ENCODE peak calls at places on chromosomes 2 and 18, in five cellular contexts. P is GM12865, J is fibroblast of pulmonary artery, C is transverse colon, R is BJ. X is an unnamed sample.

GRCh38 chr2:100213595-100213994 is 71.2 kb upstream of the AFF3 start:
- DNase-seq in J (no peak), C (peak), R (no peak), P (no peak), X (no peak)

GRCh38 chr2:4291430-4291829 is 588.1 kb downstream of the DCDC2C start:
- DNase-seq in R (no peak), P (no peak), C (no peak), J (no peak), X (no peak)

GRCh38 chr2:11647834-11648600 is 22.0 kb downstream of the NTSR2 start:
- DNase-seq in J (peak), P (no peak), R (no peak), C (no peak), X (no peak)

GRCh38 chr2:55718165-55719008 is 24.7 kb upstream of the PNPT1 start:
- DNase-seq in P (peak), C (peak), R (no peak), J (peak), X (peak)

GRCh38 chr2:144516981-144517824 is 2.7 kb downstream of the ZEB2 start:
- DNase-seq in C (peak), P (peak), R (peak), J (peak), X (peak)

GRCh38 chr2:127146820-127147502 is 40.0 kb upstream of the BIN1 start:
- DNase-seq in P (no peak), J (no peak), R (no peak), C (no peak), X (no peak)

GRCh38 chr2:98258906-98259305 is 87.3 kb upstream of the CNGA3 start:
- DNase-seq in C (no peak), R (no peak), J (no peak), P (no peak), X (no peak)

GRCh38 chr2:118521272-118521671 is 326.2 kb downstream of the EN1 start:
- DNase-seq in C (no peak), J (no peak), P (no peak), R (no peak), X (no peak)

GRCh38 chr2:602571-603366 is 74.4 kb downstream of the TMEM18 start:
- DNase-seq in P (no peak), R (no peak), C (no peak), J (no peak), X (no peak)

GRCh38 chr2:212385241-212385640 is 153.4 kb downstream of the ERBB4 start:
- DNase-seq in R (no peak), C (no peak), P (no peak), J (no peak), X (no peak)

GRCh38 chr18:67600181-67600631 is 83.7 kb upstream of the DSEL start:
- DNase-seq in R (peak), J (peak), P (no peak), C (no peak), X (no peak)

GRCh38 chr2:64122358-64122757 is 21.9 kb downstream of the PELI1 start:
- DNase-seq in C (no peak), R (no peak), J (no peak), P (no peak), X (no peak)

GRCh38 chr2:8306530-8307351 is 375.1 kb upstream of the ID2 start:
- DNase-seq in J (peak), C (no peak), P (peak), R (no peak), X (no peak)

GRCh38 chr2:212154392-212154791 is 384.2 kb downstream of the ERBB4 start:
- DNase-seq in C (no peak), R (no peak), J (no peak), P (no peak), X (no peak)

GRCh38 chr2:148914463-148914862 is 39.4 kb downstream of the KIF5C start:
- DNase-seq in J (no peak), C (no peak), P (no peak), R (no peak), X (no peak)

GRCh38 chr2:217489145-217489960 is 513.4 kb downstream of the TNS1 start:
- DNase-seq in P (no peak), C (no peak), R (no peak), J (no peak), X (peak)

GRCh38 chr18:48543228-48543627 is 4.4 kb downstream of the CTIF start:
- DNase-seq in C (no peak), P (no peak), J (no peak), R (no peak), X (no peak)

GRCh38 chr2:196376984-196377877 is 205.9 kb upstream of the STK17B start:
- DNase-seq in J (peak), C (no peak), P (peak), R (peak), X (no peak)

GRCh38 chr2:62501794-62502500 is 4.0 kb downstream of the TMEM17 start:
- DNase-seq in R (no peak), J (peak), P (no peak), C (no peak), X (no peak)

GRCh38 chr18:58101291-58101706 is 57.3 kb downstream of the NEDD4L start:
- DNase-seq in P (no peak), C (no peak), R (no peak), J (no peak), X (no peak)

GRCh38 chr2:239586651-239587310 is 186.0 kb upstream of the HDAC4 start:
- DNase-seq in J (no peak), R (no peak), C (no peak), P (no peak), X (no peak)

GRCh38 chr2:232872826-232873225 is 2.8 kb downstream of the SNORC start:
- DNase-seq in J (no peak), R (no peak), P (no peak), C (no peak), X (no peak)

GRCh38 chr2:95266781-95267430 is 7.3 kb upstream of the PROM2 start:
- DNase-seq in R (no peak), P (no peak), C (no peak), J (no peak), X (no peak)

GRCh38 chr2:43251171-43251731 is 24.8 kb upstream of the ZFP36L2 start:
- DNase-seq in P (no peak), J (peak), R (peak), C (no peak), X (peak)

GRCh38 chr2:158600155-158600802 is 143.5 kb downstream of the PKP4 start:
- DNase-seq in C (peak), J (peak), R (peak), P (no peak), X (peak)

GRCh38 chr2:54945401-54946219 is 104.6 kb downstream of the RTN4 start:
- DNase-seq in J (peak), C (no peak), P (peak), R (no peak), X (peak)

GRCh38 chr2:113175101-113175628 is 1.4 kb downstream of the PSD4 start:
- DNase-seq in C (peak), P (peak), R (no peak), J (no peak), X (no peak)

GRCh38 chr2:239726091-239726591 is 299.0 kb downstream of the NDUFA10 start:
- DNase-seq in J (no peak), P (no peak), R (no peak), C (no peak), X (no peak)

GRCh38 chr18:30072609-30073385 is 969.7 kb downstream of the DSC3 start:
- DNase-seq in P (no peak), J (no peak), R (no peak), C (no peak), X (no peak)

GRCh38 chr2:140597836-140598235 is 1533.0 kb downstream of the LRP1B start:
- DNase-seq in C (no peak), J (no peak), R (no peak), P (peak), X (no peak)

GRCh38 chr2:74507926-74508520 is 528 bp upstream of the PCGF1 start:
- DNase-seq in J (peak), R (no peak), C (peak), P (peak), X (no peak)

GRCh38 chr2:99981840-99982239 is 160.6 kb downstream of the AFF3 start:
- DNase-seq in C (no peak), J (no peak), R (no peak), P (no peak), X (no peak)

GRCh38 chr2:74391209-74391579 is 11.1 kb upstream of the DCTN1 start:
- DNase-seq in R (no peak), C (no peak), P (peak), J (no peak), X (no peak)

GRCh38 chr2:185978634-185979405 is 240.2 kb downstream of the FSIP2 start:
- DNase-seq in J (peak), R (peak), P (no peak), C (no peak), X (no peak)

GRCh38 chr2:32418777-32419176 is 62.0 kb downstream of the BIRC6 start:
- DNase-seq in R (no peak), J (peak), P (no peak), C (no peak), X (no peak)

GRCh38 chr2:8408560-8409460 is 273.0 kb upstream of the ID2 start:
- DNase-seq in R (no peak), C (no peak), J (no peak), P (peak), X (no peak)

DNA sequence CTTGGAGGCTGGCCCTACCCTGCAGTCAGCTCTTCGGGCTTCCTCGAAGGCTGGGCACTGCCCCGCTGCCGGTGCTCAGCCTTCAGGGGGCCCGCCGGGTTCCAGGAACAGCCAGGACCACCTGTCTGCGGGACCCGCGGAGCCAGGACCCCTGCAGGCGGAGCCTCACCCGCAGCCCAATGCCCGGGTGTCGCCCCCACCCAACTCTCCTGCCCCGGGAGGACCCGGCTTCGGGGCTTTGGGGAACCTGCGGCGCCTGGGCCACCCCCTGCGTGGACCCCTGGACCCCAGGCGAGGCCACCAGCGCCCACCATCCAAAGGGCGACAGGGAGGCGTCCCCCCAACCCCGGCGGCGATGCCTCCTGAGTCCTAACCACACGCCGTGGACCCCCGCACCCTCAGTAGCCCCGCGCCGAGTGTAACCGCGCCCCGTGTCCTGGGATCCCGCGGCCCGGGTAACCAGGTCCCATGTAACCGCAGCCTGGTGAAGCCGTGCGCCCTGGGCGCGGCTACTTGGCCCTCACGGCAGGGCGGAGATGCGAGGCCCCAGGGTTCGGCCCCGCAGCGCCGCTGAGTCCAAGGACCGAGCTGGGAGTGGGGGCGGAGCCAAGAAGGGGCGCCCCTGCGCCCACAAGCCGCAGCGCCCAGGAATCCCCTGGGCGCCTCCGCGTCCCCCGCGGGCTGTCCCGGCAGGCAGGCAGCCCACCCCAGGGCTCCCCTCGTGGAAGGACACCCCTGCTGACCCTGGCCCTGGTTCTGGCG is 11.0 kb upstream of the UBE2F start:
- DNase-seq in R (no peak), P (no peak), J (no peak), C (no peak), X (peak)
- H3K4me3 ChIP-seq in R (no peak), P (no peak), J (peak), C (no peak), X (peak)

GRCh38 chr2:216369821-216370220 is 2.5 kb downstream of the MARCHF4 start:
- DNase-seq in J (no peak), P (no peak), R (no peak), C (no peak), X (no peak)
- H3K4me3 ChIP-seq in J (no peak), P (no peak), R (no peak), C (no peak), X (no peak)

GRCh38 chr2:46490521-46491141 is 11.3 kb downstream of the TMEM247 start:
- DNase-seq in J (peak), C (peak), P (peak), R (no peak), X (peak)
- H3K4me3 ChIP-seq in J (no peak), C (no peak), P (no peak), R (no peak), X (no peak)

GRCh38 chr2:191280834-191281756 is 35.9 kb downstream of the MYO1B start:
- DNase-seq in P (no peak), J (no peak), C (no peak), R (no peak), X (no peak)
- H3K4me3 ChIP-seq in P (no peak), J (no peak), C (no peak), R (no peak), X (no peak)

GRCh38 chr18:35477974-35478373 is 19.8 kb downstream of the INO80C start:
- DNase-seq in R (no peak), P (no peak), C (no peak), J (no peak), X (no peak)
- H3K4me3 ChIP-seq in R (no peak), P (no peak), C (no peak), J (no peak), X (no peak)

GRCh38 chr2:221844187-221844586 is 272.1 kb upstream of the EPHA4 start:
- DNase-seq in R (no peak), P (peak), J (no peak), C (no peak), X (no peak)
- H3K4me3 ChIP-seq in R (no peak), P (no peak), J (no peak), C (no peak), X (no peak)

GRCh38 chr2:230924470-230925341 is at the start of gene GPR55:
- DNase-seq in C (peak), R (no peak), J (no peak), P (peak), X (no peak)

GRCh38 chr2:230924092-230924469 is 961 bp downstream of the GPR55 start:
- DNase-seq in P (peak), C (peak), R (no peak), J (no peak), X (no peak)

GRCh38 chr2:230922951-230923717 is 1.9 kb downstream of the GPR55 start:
- DNase-seq in P (peak), R (no peak), C (peak), J (no peak), X (no peak)

GRCh38 chr2:230925879-230926765 is 1.1 kb upstream of the GPR55 start:
- DNase-seq in R (no peak), C (peak), J (no peak), P (peak), X (no peak)

DNA sequence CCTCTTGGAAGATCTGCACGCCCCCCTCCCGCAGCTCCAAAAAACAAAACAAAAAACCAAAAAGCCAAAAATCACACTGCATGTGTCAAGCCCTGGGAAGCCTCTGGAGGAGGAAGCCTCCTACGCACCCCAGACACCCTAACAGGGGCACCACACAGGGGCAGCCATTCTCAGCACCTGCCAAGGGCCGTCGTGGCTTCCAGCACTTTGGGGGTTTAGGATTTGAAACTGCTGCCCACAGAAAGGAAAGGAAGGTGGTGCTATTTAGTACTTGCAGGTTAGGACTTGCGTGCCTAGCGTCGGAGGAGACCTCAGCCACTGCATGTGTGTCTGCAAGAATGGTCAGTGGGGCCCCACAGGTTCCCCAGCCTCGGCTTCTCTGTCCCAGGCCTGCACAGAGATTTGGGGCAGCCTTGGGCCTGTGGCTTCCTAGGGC is 419 bp upstream of the GPR55 start:
- DNase-seq in J (no peak), P (peak), C (peak), R (no peak), X (no peak)
- H3K4me3 ChIP-seq in J (no peak), P (peak), C (no peak), R (no peak), X (no peak)

GRCh38 chr2:150477347-150477746 is 10.1 kb downstream of the RND3 start:
- DNase-seq in C (peak), R (no peak), P (no peak), J (no peak), X (no peak)

GRCh38 chr2:150480971-150481830 is 6.3 kb downstream of the RND3 start:
- DNase-seq in P (no peak), J (no peak), C (no peak), R (no peak), X (no peak)

GRCh38 chr2:150480241-150480640 is 7.2 kb downstream of the RND3 start:
- DNase-seq in P (no peak), C (no peak), R (no peak), J (no peak), X (no peak)

GRCh38 chr2:150478206-150478974 is 9.1 kb downstream of the RND3 start:
- DNase-seq in R (no peak), J (no peak), P (no peak), C (no peak), X (no peak)

DNA sequence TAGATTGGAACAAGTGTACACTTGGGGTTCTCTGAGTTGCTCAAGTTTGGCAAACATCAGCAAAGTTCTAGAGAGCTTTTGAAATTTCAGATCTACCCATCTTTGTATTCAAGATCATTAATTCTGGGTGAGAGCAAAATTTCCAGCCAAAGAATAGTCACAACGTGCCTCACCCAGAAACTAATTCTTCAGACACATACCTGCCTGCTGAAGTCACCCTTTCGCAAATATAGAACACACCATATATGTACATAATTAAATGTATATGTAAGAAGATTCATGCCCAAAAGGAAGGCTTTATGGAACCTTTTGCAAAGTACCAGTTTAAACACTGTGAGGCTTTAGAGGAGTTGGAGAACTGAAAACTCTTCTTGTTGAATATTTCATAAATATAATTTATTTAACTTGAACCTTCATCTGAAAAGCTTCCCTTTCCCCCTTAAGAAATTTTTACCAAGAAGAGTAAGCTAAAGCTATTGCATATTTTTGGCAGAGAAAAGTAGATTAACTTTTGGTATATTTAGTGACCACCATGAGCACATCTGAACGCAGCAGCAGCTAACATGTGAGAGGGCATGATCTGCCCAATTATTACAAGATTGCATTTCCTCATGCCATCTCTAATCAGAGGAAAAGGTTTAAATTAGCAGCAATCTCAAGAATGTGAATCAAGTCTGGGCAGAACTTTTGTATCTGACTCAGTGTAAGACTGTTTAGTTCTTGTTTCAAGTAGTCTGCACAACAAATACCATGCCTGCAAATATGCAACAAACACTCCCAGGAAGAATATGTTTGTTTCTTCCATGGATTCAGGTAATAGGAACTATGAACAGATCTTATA is 8.2 kb downstream of the RND3 start:
- DNase-seq in P (no peak), J (no peak), C (no peak), R (no peak), X (no peak)
- H3K4me3 ChIP-seq in P (no peak), J (peak), C (no peak), R (peak), X (no peak)

GRCh38 chr18:63889641-63890040 is 2.1 kb downstream of the SERPINB2 start:
- DNase-seq in C (no peak), J (no peak), P (no peak), R (no peak), X (no peak)
- H3K4me3 ChIP-seq in C (no peak), J (no peak), P (no peak), R (no peak), X (no peak)

GRCh38 chr18:25126751-25127150 is 225.2 kb downstream of the ZNF521 start:
- DNase-seq in R (no peak), C (no peak), J (no peak), P (no peak), X (no peak)

GRCh38 chr18:25121442-25121841 is 230.5 kb downstream of the ZNF521 start:
- DNase-seq in J (no peak), C (no peak), R (no peak), P (no peak), X (no peak)

GRCh38 chr18:25123438-25124225 is 228.3 kb downstream of the ZNF521 start:
- DNase-seq in R (no peak), P (no peak), C (no peak), J (no peak), X (no peak)

GRCh38 chr18:25125670-25126069 is 226.3 kb downstream of the ZNF521 start:
- DNase-seq in C (no peak), P (no peak), R (no peak), J (peak), X (no peak)
- H3K4me3 ChIP-seq in C (no peak), P (no peak), R (no peak), J (no peak), X (no peak)